ENCODE peak calls at places on chromosomes 11 and 22, in ten cellular contexts. K is choroid plexus epithelial cell; L is sciatic nerve; B is activated naive CD4-positive, alpha-beta T cell treated with Interleukin-2 at 50 U/mL for 16 hours; N is CD4-positive, alpha-beta T cell; C is cortex of kidney; G is NCI-H748 treated with DMSO at 0.1 percent for 48 hours; D is germinal center; M is astrocyte of the cerebellum; X is DMS153. E is an unnamed sample.

GRCh38 chr11:59822989-59823566 is 12.5 kb upstream of the MRPL16 start:
- DNase-seq in K (peak), L (no peak), B (peak), N (no peak), C (no peak), G (peak), D (peak), M (no peak), X (peak), E (peak)

GRCh38 chr11:3056296-3057068 is 741 bp downstream of the CARS1 start:
- DNase-seq in K (no peak), L (no peak), B (peak), N (no peak), C (no peak), G (no peak), D (no peak), M (no peak), X (no peak), E (no peak)

GRCh38 chr11:113387605-113388211 is at the start of gene ANKK1:
- DNase-seq in K (no peak), L (no peak), B (no peak), N (no peak), C (no peak), G (no peak), D (no peak), M (no peak), X (no peak), E (no peak)

GRCh38 chr11:113289341-113290187 is 24.8 kb upstream of the TTC12 start:
- DNase-seq in K (peak), L (peak), B (peak), N (peak), C (no peak), G (peak), D (peak), M (peak), X (peak), E (peak)

GRCh38 chr11:130452941-130453340 is 4.5 kb downstream of the ADAMTS15 start:
- DNase-seq in K (no peak), L (no peak), B (no peak), N (no peak), C (no peak), G (no peak), D (no peak), M (no peak), X (no peak), E (no peak)

GRCh38 chr11:20026629-20027545 is 133.4 kb downstream of the DBX1 start:
- DNase-seq in K (no peak), L (no peak), B (no peak), N (no peak), C (no peak), G (peak), D (no peak), M (no peak), X (peak), E (no peak)

GRCh38 chr22:24175160-24175808 is 6.0 kb upstream of the SUSD2 start:
- DNase-seq in K (peak), L (peak), B (peak), N (peak), C (no peak), G (no peak), D (peak), M (peak), X (no peak), E (peak)

GRCh38 chr11:108221981-108222685 is at the start of gene NPAT:
- DNase-seq in K (no peak), L (no peak), B (peak), N (no peak), C (no peak), G (no peak), D (peak), M (no peak), X (no peak), E (no peak)

GRCh38 chr22:46731246-46732040 is 6.6 kb downstream of the CERK start:
- DNase-seq in K (no peak), L (no peak), B (peak), N (no peak), C (no peak), G (no peak), D (no peak), M (no peak), X (peak), E (peak)

GRCh38 chr11:2097356-2097997 is 41.7 kb downstream of the IGF2 start:
- DNase-seq in K (peak), L (peak), B (no peak), N (no peak), C (no peak), G (no peak), D (no peak), M (peak), X (no peak), E (no peak)

GRCh38 chr11:61037694-61038093 is 64.6 kb upstream of the CD5 start:
- DNase-seq in K (peak), L (no peak), B (no peak), N (no peak), C (no peak), G (no peak), D (no peak), M (peak), X (no peak), E (no peak)